ENCODE peak calls at places on chromosomes 7 and 10, in eight cellular contexts. W is left ventricle myocardium superior, P is mesenchymal stem cell, D is right lobe of liver, I is tibial nerve, X is caudate nucleus, M is DMS 273 treated with DMSO at 0.1 percent for 48 hours, Q is Peyer's patch. R is an unnamed sample.

GRCh38 chr10:132164801-132165278 is 21.9 kb upstream of the DPYSL4 start:
- DNase-seq in W (peak; percentile 21), P (no peak), D (no peak), I (no peak), X (no peak), M (no peak), Q (peak; percentile 65), R (no peak)

GRCh38 chr10:99329238-99329890 is at the start of gene CNNM1:
- DNase-seq in W (peak; percentile 31), P (peak; percentile 38), D (peak; percentile 34), I (no peak), X (peak; percentile 54), M (peak; percentile 14), Q (peak; percentile 49), R (no peak)

GRCh38 chr7:96303105-96303685 is 18.7 kb downstream of the SLC25A13 start:
- DNase-seq in W (no peak), P (no peak), D (no peak), I (no peak), X (no peak), M (no peak), Q (no peak), R (no peak)

GRCh38 chr7:159158125-159158887 is 13.6 kb upstream of the VIPR2 start:
- DNase-seq in W (no peak), P (no peak), D (no peak), I (no peak), X (no peak), M (no peak), Q (no peak), R (no peak)

GRCh38 chr7:111414374-111414773 is 147.9 kb downstream of the IMMP2L start:
- DNase-seq in W (no peak), P (no peak), D (no peak), I (no peak), X (no peak), M (no peak), Q (no peak), R (no peak)

GRCh38 chr10:85642421-85643170 is 724.0 kb downstream of the GRID1 start:
- DNase-seq in W (no peak), P (peak; percentile 83), D (no peak), I (no peak), X (no peak), M (no peak), Q (no peak), R (no peak)

GRCh38 chr10:24418532-24418931 is 209.6 kb downstream of the KIAA1217 start:
- DNase-seq in W (no peak), P (no peak), D (no peak), I (no peak), X (no peak), M (no peak), Q (no peak), R (no peak)

GRCh38 chr10:73881221-73881919 is 7.0 kb upstream of the CAMK2G start:
- DNase-seq in W (no peak), P (peak; percentile 89), D (no peak), I (no peak), X (no peak), M (no peak), Q (no peak), R (no peak)

GRCh38 chr7:96067321-96067720 is 254.6 kb downstream of the SLC25A13 start:
- DNase-seq in W (no peak), P (no peak), D (no peak), I (no peak), X (no peak), M (no peak), Q (no peak), R (no peak)

GRCh38 chr10:93208717-93209464 is 135.2 kb downstream of the CYP26A1 start:
- DNase-seq in W (no peak), P (peak; percentile 40), D (no peak), I (no peak), X (no peak), M (no peak), Q (no peak), R (no peak)

GRCh38 chr10:48194830-48195229 is 79.7 kb downstream of the FRMPD2 start:
- DNase-seq in W (no peak), P (no peak), D (no peak), I (no peak), X (no peak), M (no peak), Q (no peak), R (no peak)

GRCh38 chr10:110353244-110354119 is 48.8 kb upstream of the SMNDC1 start:
- DNase-seq in W (no peak), P (peak; percentile 95), D (no peak), I (no peak), X (no peak), M (no peak), Q (no peak), R (no peak)

GRCh38 chr10:1059902-1060301 is 3.7 kb downstream of the WDR37 start:
- DNase-seq in W (no peak), P (no peak), D (no peak), I (no peak), X (no peak), M (no peak), Q (no peak), R (no peak)

GRCh38 chr10:13890233-13890616 is 303.5 kb downstream of the PRPF18 start:
- DNase-seq in W (no peak), P (peak; percentile 83), D (no peak), I (no peak), X (no peak), M (no peak), Q (no peak), R (no peak)

GRCh38 chr7:27165655-27166474 is 528 bp upstream of the HOXA9 start:
- DNase-seq in W (peak; percentile 20), P (peak; percentile 52), D (no peak), I (no peak), X (no peak), M (peak; percentile 88), Q (peak; percentile 70), R (no peak)

GRCh38 chr7:923108-924041 is 31.1 kb downstream of the ADAP1 start:
- DNase-seq in W (peak; percentile 77), P (peak; percentile 80), D (peak; percentile 78), I (peak; percentile 31), X (no peak), M (no peak), Q (peak; percentile 84), R (peak; percentile 2)

GRCh38 chr10:25695586-25695985 is 238.4 kb upstream of the MYO3A start:
- DNase-seq in W (no peak), P (no peak), D (no peak), I (no peak), X (no peak), M (no peak), Q (no peak), R (no peak)

GRCh38 chr7:117095055-117095454 is 141.8 kb downstream of the ST7 start:
- DNase-seq in W (no peak), P (no peak), D (no peak), I (no peak), X (no peak), M (no peak), Q (no peak), R (no peak)

GRCh38 chr7:157739056-157739455 is 402.3 kb downstream of the DNAJB6 start:
- DNase-seq in W (no peak), P (no peak), D (no peak), I (no peak), X (no peak), M (no peak), Q (no peak), R (no peak)

GRCh38 chr10:8758029-8758428 is 703.5 kb downstream of the GATA3 start:
- DNase-seq in W (no peak), P (no peak), D (no peak), I (no peak), X (no peak), M (no peak), Q (no peak), R (no peak)

GRCh38 chr7:121582258-121582657 is 186.2 kb upstream of the FAM3C start:
- DNase-seq in W (no peak), P (no peak), D (no peak), I (no peak), X (no peak), M (no peak), Q (no peak), R (no peak)

GRCh38 chr10:47450442-47450841 is 33.5 kb downstream of the ANXA8 start:
- DNase-seq in W (no peak), P (no peak), D (no peak), I (no peak), X (no peak), M (no peak), Q (no peak), R (no peak)

GRCh38 chr10:86711237-86711956 is 43.1 kb downstream of the LDB3 start:
- DNase-seq in W (peak; percentile 94), P (peak; percentile 91), D (peak; percentile 86), I (peak; percentile 70), X (peak; percentile 72), M (peak; percentile 32), Q (peak; percentile 93), R (no peak)

GRCh38 chr7:99409192-99409572 is 413 bp downstream of the BUD31 start:
- DNase-seq in W (no peak), P (no peak), D (no peak), I (no peak), X (peak; percentile 37), M (no peak), Q (no peak), R (no peak)

GRCh38 chr10:73889014-73889413 is 14.7 kb upstream of the CAMK2G start:
- DNase-seq in W (peak; percentile 66), P (peak; percentile 78), D (peak; percentile 46), I (no peak), X (no peak), M (no peak), Q (no peak), R (no peak)

GRCh38 chr10:117511601-117512390 is 30.8 kb upstream of the EMX2 start:
- DNase-seq in W (no peak), P (no peak), D (no peak), I (no peak), X (no peak), M (no peak), Q (no peak), R (no peak)

GRCh38 chr7:2734761-2735571 is 47.0 kb downstream of the AMZ1 start:
- DNase-seq in W (peak; percentile 70), P (peak; percentile 50), D (no peak), I (no peak), X (peak; percentile 42), M (no peak), Q (no peak), R (no peak)

GRCh38 chr7:94336009-94336408 is 58.7 kb upstream of the COL1A2 start:
- DNase-seq in W (no peak), P (peak; percentile 17), D (no peak), I (no peak), X (no peak), M (no peak), Q (no peak), R (no peak)

GRCh38 chr7:40658731-40659130 is 523.9 kb downstream of the SUGCT start:
- DNase-seq in W (no peak), P (peak; percentile 43), D (no peak), I (no peak), X (no peak), M (no peak), Q (no peak), R (no peak)

R was measured in SK-N-MC.